ENCODE peak calls at places on chromosome 10, in seven cellular contexts. One of them, this sample, is unnamed.

GRCh38 chr10:55500931-55501559 is 700.0 kb upstream of the PCDH15 start:
- DNase-seq in HCT116: no peak
- DNase-seq in DND-41: peak; percentile 7
- DNase-seq in stomach: no peak
- DNase-seq in prostate gland: no peak
- DNase-seq in right cardiac atrium: no peak
- DNase-seq in psoas muscle: no peak
- DNase-seq in this sample: peak; percentile 50

GRCh38 chr10:124577651-124578050 is 116.0 kb downstream of the LHPP start:
- DNase-seq in HCT116: no peak
- DNase-seq in DND-41: no peak
- DNase-seq in stomach: no peak
- DNase-seq in prostate gland: no peak
- DNase-seq in right cardiac atrium: no peak
- DNase-seq in psoas muscle: no peak
- DNase-seq in this sample: no peak

GRCh38 chr10:106479619-106480018 is 684.9 kb downstream of the SORCS1 start:
- DNase-seq in HCT116: no peak
- DNase-seq in DND-41: no peak
- DNase-seq in stomach: no peak
- DNase-seq in prostate gland: no peak
- DNase-seq in right cardiac atrium: no peak
- DNase-seq in psoas muscle: no peak
- DNase-seq in this sample: no peak

GRCh38 chr10:6345404-6345803 is 142.7 kb downstream of the PFKFB3 start:
- DNase-seq in HCT116: no peak
- DNase-seq in DND-41: no peak
- DNase-seq in stomach: no peak
- DNase-seq in prostate gland: no peak
- DNase-seq in right cardiac atrium: no peak
- DNase-seq in psoas muscle: no peak
- DNase-seq in this sample: no peak

GRCh38 chr10:103894454-103894853 is 23.5 kb downstream of the STN1 start:
- DNase-seq in HCT116: no peak
- DNase-seq in DND-41: no peak
- DNase-seq in stomach: no peak
- DNase-seq in prostate gland: no peak
- DNase-seq in right cardiac atrium: no peak
- DNase-seq in psoas muscle: no peak
- DNase-seq in this sample: no peak

GRCh38 chr10:94613-95012 is 40.6 kb upstream of the ZMYND11 start:
- DNase-seq in HCT116: no peak
- DNase-seq in DND-41: no peak
- DNase-seq in stomach: no peak
- DNase-seq in prostate gland: no peak
- DNase-seq in right cardiac atrium: no peak
- DNase-seq in psoas muscle: no peak
- DNase-seq in this sample: no peak

GRCh38 chr10:3110782-3111625 is 43.7 kb downstream of the PFKP start:
- DNase-seq in HCT116: no peak
- DNase-seq in DND-41: no peak
- DNase-seq in stomach: no peak
- DNase-seq in prostate gland: no peak
- DNase-seq in right cardiac atrium: no peak
- DNase-seq in psoas muscle: no peak
- DNase-seq in this sample: no peak

GRCh38 chr10:22713853-22714523 is 390 bp downstream of the PIP4K2A start:
- DNase-seq in HCT116: no peak
- DNase-seq in DND-41: peak; percentile 65
- DNase-seq in stomach: no peak
- DNase-seq in prostate gland: peak; percentile 11
- DNase-seq in right cardiac atrium: peak; percentile 40
- DNase-seq in psoas muscle: peak; percentile 65
- DNase-seq in this sample: no peak

GRCh38 chr10:43284341-43284910 is 17.6 kb upstream of the RASGEF1A start:
- DNase-seq in HCT116: no peak
- DNase-seq in DND-41: peak; percentile 50
- DNase-seq in stomach: no peak
- DNase-seq in prostate gland: no peak
- DNase-seq in right cardiac atrium: no peak
- DNase-seq in psoas muscle: no peak
- DNase-seq in this sample: no peak

GRCh38 chr10:51297438-51297837 is 223.2 kb downstream of the PRKG1 start:
- DNase-seq in HCT116: no peak
- DNase-seq in DND-41: no peak
- DNase-seq in stomach: no peak
- DNase-seq in prostate gland: no peak
- DNase-seq in right cardiac atrium: no peak
- DNase-seq in psoas muscle: no peak
- DNase-seq in this sample: no peak

GRCh38 chr10:126104767-126105166 is 208.4 kb downstream of the FANK1 start:
- DNase-seq in HCT116: no peak
- DNase-seq in DND-41: no peak
- DNase-seq in stomach: no peak
- DNase-seq in prostate gland: no peak
- DNase-seq in right cardiac atrium: peak; percentile 63
- DNase-seq in psoas muscle: peak; percentile 78
- DNase-seq in this sample: no peak

GRCh38 chr10:110057461-110057860 is 49.7 kb downstream of the ADD3 start:
- DNase-seq in HCT116: no peak
- DNase-seq in DND-41: no peak
- DNase-seq in stomach: no peak
- DNase-seq in prostate gland: no peak
- DNase-seq in right cardiac atrium: no peak
- DNase-seq in psoas muscle: no peak
- DNase-seq in this sample: no peak

GRCh38 chr10:110056822-110057221 is 49.0 kb downstream of the ADD3 start:
- DNase-seq in HCT116: no peak
- DNase-seq in DND-41: no peak
- DNase-seq in stomach: no peak
- DNase-seq in prostate gland: no peak
- DNase-seq in right cardiac atrium: no peak
- DNase-seq in psoas muscle: no peak
- DNase-seq in this sample: no peak

GRCh38 chr10:110061687-110062086 is 53.9 kb downstream of the ADD3 start:
- DNase-seq in HCT116: no peak
- DNase-seq in DND-41: no peak
- DNase-seq in stomach: no peak
- DNase-seq in prostate gland: no peak
- DNase-seq in right cardiac atrium: no peak
- DNase-seq in psoas muscle: no peak
- DNase-seq in this sample: no peak

GRCh38 chr10:110059965-110060364 is 52.2 kb downstream of the ADD3 start:
- DNase-seq in HCT116: no peak
- DNase-seq in DND-41: no peak
- DNase-seq in stomach: no peak
- DNase-seq in prostate gland: no peak
- DNase-seq in right cardiac atrium: no peak
- DNase-seq in psoas muscle: no peak
- DNase-seq in this sample: no peak

DNA sequence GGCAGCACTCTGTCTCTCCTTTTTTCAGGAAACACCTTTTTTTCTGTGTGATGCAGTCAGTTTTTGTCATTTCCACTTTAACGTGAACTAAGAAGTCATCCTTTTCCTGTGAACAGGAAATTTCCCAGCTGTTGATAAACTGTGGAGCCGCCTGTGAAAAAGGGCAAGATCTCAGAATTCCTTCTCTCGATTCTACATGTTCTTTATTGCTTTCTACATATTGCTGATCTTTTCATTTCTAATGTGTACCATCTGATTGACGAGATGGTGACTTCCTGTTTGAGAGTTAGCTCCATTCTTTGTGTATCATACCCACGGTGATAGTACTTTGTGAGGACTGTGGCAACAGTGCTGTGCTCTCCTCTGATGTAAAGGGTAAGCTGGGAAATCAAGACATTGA is 50.4 kb downstream of the ADD3 start:
- DNase-seq in HCT116: no peak
- DNase-seq in DND-41: no peak
- DNase-seq in stomach: no peak
- DNase-seq in prostate gland: no peak
- DNase-seq in right cardiac atrium: no peak
- DNase-seq in psoas muscle: no peak
- DNase-seq in this sample: no peak
- H3K4me1 ChIP-seq in HCT116: no peaks in the 10 kb centered on the region
- H3K4me1 ChIP-seq in DND-41: peaks cover 41% of the 10 kb centered on the region
- H3K4me1 ChIP-seq in stomach: peaks cover 50% of the 10 kb centered on the region
- H3K4me1 ChIP-seq in prostate gland: no peaks in the 10 kb centered on the region
- H3K4me1 ChIP-seq in right cardiac atrium: peaks cover 4% of the 10 kb centered on the region
- H3K4me1 ChIP-seq in psoas muscle: peaks cover 10% of the 10 kb centered on the region
- H3K4me1 ChIP-seq in this sample: no peaks in the 10 kb centered on the region

GRCh38 chr10:117241541-117242462 is 888 bp downstream of the SLC18A2 start:
- DNase-seq in HCT116: no peak
- DNase-seq in DND-41: no peak
- DNase-seq in stomach: no peak
- DNase-seq in prostate gland: peak; percentile 21
- DNase-seq in right cardiac atrium: no peak
- DNase-seq in psoas muscle: no peak
- DNase-seq in this sample: no peak

GRCh38 chr10:117242463-117242832 is 1.5 kb downstream of the SLC18A2 start:
- DNase-seq in HCT116: no peak
- DNase-seq in DND-41: no peak
- DNase-seq in stomach: no peak
- DNase-seq in prostate gland: no peak
- DNase-seq in right cardiac atrium: no peak
- DNase-seq in psoas muscle: no peak
- DNase-seq in this sample: no peak

GRCh38 chr10:117239031-117239430 is 1.9 kb upstream of the SLC18A2 start:
- DNase-seq in HCT116: no peak
- DNase-seq in DND-41: no peak
- DNase-seq in stomach: no peak
- DNase-seq in prostate gland: no peak
- DNase-seq in right cardiac atrium: no peak
- DNase-seq in psoas muscle: no peak
- DNase-seq in this sample: no peak

GRCh38 chr10:117240730-117241529 is at the start of gene SLC18A2:
- DNase-seq in HCT116: no peak
- DNase-seq in DND-41: no peak
- DNase-seq in stomach: no peak
- DNase-seq in prostate gland: no peak
- DNase-seq in right cardiac atrium: no peak
- DNase-seq in psoas muscle: no peak
- DNase-seq in this sample: no peak

GRCh38 chr10:117240105-117240729 is 697 bp upstream of the SLC18A2 start:
- DNase-seq in HCT116: no peak
- DNase-seq in DND-41: no peak
- DNase-seq in stomach: no peak
- DNase-seq in prostate gland: no peak
- DNase-seq in right cardiac atrium: no peak
- DNase-seq in psoas muscle: no peak
- DNase-seq in this sample: no peak
- H3K4me3 ChIP-seq in HCT116: no peak overlapping the region
- H3K4me3 ChIP-seq in DND-41: no peak overlapping the region
- H3K4me3 ChIP-seq in stomach: no peak overlapping the region
- H3K4me3 ChIP-seq in prostate gland: no peak overlapping the region
- H3K4me3 ChIP-seq in right cardiac atrium: no peak overlapping the region
- H3K4me3 ChIP-seq in psoas muscle: no peak overlapping the region
- H3K4me3 ChIP-seq in this sample: peak overlapping the region; percentile 83

GRCh38 chr10:101968286-101968685 is 87.7 kb downstream of the ARMH3 start:
- DNase-seq in HCT116: no peak
- DNase-seq in DND-41: no peak
- DNase-seq in stomach: no peak
- DNase-seq in prostate gland: no peak
- DNase-seq in right cardiac atrium: no peak
- DNase-seq in psoas muscle: no peak
- DNase-seq in this sample: no peak

GRCh38 chr10:101969496-101969895 is 86.5 kb downstream of the ARMH3 start:
- DNase-seq in HCT116: no peak
- DNase-seq in DND-41: no peak
- DNase-seq in stomach: no peak
- DNase-seq in prostate gland: no peak
- DNase-seq in right cardiac atrium: no peak
- DNase-seq in psoas muscle: no peak
- DNase-seq in this sample: no peak

GRCh38 chr10:101967713-101968112 is 88.3 kb downstream of the ARMH3 start:
- DNase-seq in HCT116: no peak
- DNase-seq in DND-41: no peak
- DNase-seq in stomach: no peak
- DNase-seq in prostate gland: no peak
- DNase-seq in right cardiac atrium: no peak
- DNase-seq in psoas muscle: no peak
- DNase-seq in this sample: no peak

GRCh38 chr10:101967119-101967518 is 88.9 kb downstream of the ARMH3 start:
- DNase-seq in HCT116: no peak
- DNase-seq in DND-41: no peak
- DNase-seq in stomach: no peak
- DNase-seq in prostate gland: no peak
- DNase-seq in right cardiac atrium: no peak
- DNase-seq in psoas muscle: no peak
- DNase-seq in this sample: no peak

DNA sequence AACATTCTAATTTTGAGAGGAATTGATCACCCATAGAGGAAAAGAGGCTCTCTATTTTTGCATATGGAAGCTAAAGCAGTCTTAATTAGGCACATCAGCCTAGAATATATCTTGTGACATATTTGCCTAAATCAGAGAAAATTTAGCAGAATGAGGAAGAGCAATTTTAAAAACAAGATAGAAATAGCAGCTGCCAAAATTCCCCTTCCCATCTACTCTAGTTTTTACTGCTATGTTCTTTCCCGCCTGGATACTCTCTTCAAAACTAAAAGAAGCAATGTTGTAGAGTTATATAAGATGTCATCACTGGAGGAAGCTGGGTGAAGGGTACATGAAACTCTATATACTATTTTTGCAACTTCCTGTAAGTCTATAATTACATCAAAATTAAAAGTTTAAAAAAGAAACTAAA is 87.1 kb downstream of the ARMH3 start:
- DNase-seq in HCT116: no peak
- DNase-seq in DND-41: no peak
- DNase-seq in stomach: no peak
- DNase-seq in prostate gland: no peak
- DNase-seq in right cardiac atrium: no peak
- DNase-seq in psoas muscle: no peak
- DNase-seq in this sample: no peak
- H3K27ac ChIP-seq in HCT116: no peak overlapping the region
- H3K27ac ChIP-seq in DND-41: no peak overlapping the region
- H3K27ac ChIP-seq in stomach: peak overlapping the region; percentile 12
- H3K27ac ChIP-seq in prostate gland: no peak overlapping the region
- H3K27ac ChIP-seq in right cardiac atrium: no peak overlapping the region
- H3K27ac ChIP-seq in psoas muscle: no peak overlapping the region
- H3K27ac ChIP-seq in this sample: no peak overlapping the region

DNA sequence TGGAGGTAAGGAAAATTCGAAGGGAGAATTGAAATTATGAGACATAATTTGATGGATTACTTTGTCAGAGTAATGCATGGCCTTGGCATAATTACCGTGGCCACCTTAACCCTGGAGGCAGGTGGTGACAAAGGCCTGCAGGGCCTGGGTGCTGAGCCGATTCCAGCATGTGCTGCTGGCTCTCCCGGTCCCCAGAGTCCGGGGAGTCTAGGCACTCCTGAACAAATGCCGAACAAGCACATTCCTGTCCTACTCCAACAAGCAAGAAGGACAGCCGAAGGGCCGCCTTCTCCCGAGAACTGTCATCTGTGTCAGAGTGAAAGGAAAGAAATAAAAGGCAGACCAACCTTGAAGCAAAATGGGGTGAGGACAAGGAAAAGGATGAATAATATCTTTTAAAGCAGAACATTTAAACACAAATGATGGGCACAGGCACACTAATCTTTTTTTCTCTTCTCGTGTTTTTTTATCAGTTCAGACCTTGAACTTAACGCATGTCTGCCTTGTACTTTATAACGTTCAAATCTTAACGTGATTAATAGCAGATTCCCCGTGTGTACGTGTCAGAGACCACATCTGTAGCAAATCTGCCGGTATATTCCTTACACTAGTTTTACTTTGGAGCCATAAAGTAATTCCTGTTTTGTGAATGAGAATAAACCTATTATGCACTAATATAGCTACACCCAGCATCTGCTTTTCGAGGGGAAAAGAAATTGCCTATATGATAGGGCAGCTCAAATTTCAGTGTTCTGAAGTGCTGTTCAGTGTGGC is 166.2 kb upstream of the TCF7L2 start:
- DNase-seq in HCT116: no peak
- DNase-seq in DND-41: no peak
- DNase-seq in stomach: no peak
- DNase-seq in prostate gland: no peak
- DNase-seq in right cardiac atrium: peak; percentile 24
- DNase-seq in psoas muscle: no peak
- DNase-seq in this sample: no peak
- H3K4me1 ChIP-seq in HCT116: peaks cover under 1% of the 10 kb centered on the region
- H3K4me1 ChIP-seq in DND-41: peaks cover 10% of the 10 kb centered on the region
- H3K4me1 ChIP-seq in stomach: peaks cover 8% of the 10 kb centered on the region
- H3K4me1 ChIP-seq in prostate gland: no peaks in the 10 kb centered on the region
- H3K4me1 ChIP-seq in right cardiac atrium: no peaks in the 10 kb centered on the region
- H3K4me1 ChIP-seq in psoas muscle: peaks cover 15% of the 10 kb centered on the region
- H3K4me1 ChIP-seq in this sample: no peaks in the 10 kb centered on the region

This sample was measured in iPS DF 6.9.